ENCODE peak calls at places on chromosome 7, in seven cellular contexts. X is A172, C is EL, P is fibroblast of villous mesenchyme, Y is endodermal cell, U is Kasumi-1, V is pancreas. R is an unnamed sample.

GRCh38 chr7:81684513-81685262 is 85.2 kb downstream of the HGF start:
- DNase-seq in X (peak; percentile 99), C (peak; percentile 100), P (peak; percentile 100), Y (no peak), U (peak; percentile 91), V (peak; percentile 41), R (peak; percentile 53)

GRCh38 chr7:92781117-92781720 is 55.2 kb downstream of the CDK6 start:
- DNase-seq in X (no peak), C (no peak), P (peak; percentile 37), Y (no peak), U (peak; percentile 37), V (no peak), R (no peak)

GRCh38 chr7:149599636-149600206 is 102.1 kb upstream of the ZNF746 start:
- DNase-seq in X (no peak), C (no peak), P (no peak), Y (no peak), U (no peak), V (no peak), R (no peak)

GRCh38 chr7:150446288-150446938 is 4.0 kb upstream of the GIMAP8 start:
- DNase-seq in X (peak; percentile 60), C (no peak), P (peak; percentile 12), Y (no peak), U (no peak), V (no peak), R (no peak)

GRCh38 chr7:23458044-23458443 is 12.2 kb downstream of the IGF2BP3 start:
- DNase-seq in X (no peak), C (peak; percentile 18), P (no peak), Y (no peak), U (no peak), V (no peak), R (peak; percentile 1)

GRCh38 chr7:150344299-150344698 is 2.9 kb upstream of the RARRES2 start:
- DNase-seq in X (no peak), C (no peak), P (no peak), Y (no peak), U (no peak), V (no peak), R (no peak)

GRCh38 chr7:47534322-47535032 is 47.4 kb downstream of the TNS3 start:
- DNase-seq in X (peak; percentile 96), C (no peak), P (no peak), Y (peak; percentile 56), U (no peak), V (no peak), R (peak; percentile 64)

GRCh38 chr7:74302745-74303221 is 13.6 kb downstream of the CLIP2 start:
- DNase-seq in X (peak; percentile 66), C (no peak), P (no peak), Y (no peak), U (no peak), V (no peak), R (no peak)

GRCh38 chr7:139557857-139558581 is 34.5 kb downstream of the CLEC2L start:
- DNase-seq in X (no peak), C (no peak), P (no peak), Y (peak; percentile 71), U (no peak), V (no peak), R (no peak)

GRCh38 chr7:1404881-1405548 is 54.3 kb downstream of the MICALL2 start:
- DNase-seq in X (no peak), C (no peak), P (no peak), Y (no peak), U (no peak), V (no peak), R (no peak)

GRCh38 chr7:92749327-92749730 is 87.0 kb downstream of the CDK6 start:
- DNase-seq in X (no peak), C (peak; percentile 45), P (peak; percentile 48), Y (no peak), U (no peak), V (no peak), R (no peak)

GRCh38 chr7:158908552-158908951 is 52.2 kb downstream of the DYNC2I1 start:
- DNase-seq in X (no peak), C (no peak), P (no peak), Y (no peak), U (no peak), V (no peak), R (peak; percentile 15)

GRCh38 chr7:98830972-98831548 is 38.8 kb downstream of the TMEM130 start:
- DNase-seq in X (no peak), C (no peak), P (no peak), Y (no peak), U (no peak), V (no peak), R (no peak)

GRCh38 chr7:134593530-134594392 is 44.9 kb downstream of the AKR1B15 start:
- DNase-seq in X (peak; percentile 93), C (peak; percentile 84), P (peak; percentile 97), Y (no peak), U (no peak), V (peak; percentile 24), R (peak; percentile 61)

GRCh38 chr7:151442776-151443496 is 3.0 kb upstream of the CRYGN start:
- DNase-seq in X (no peak), C (no peak), P (peak; percentile 94), Y (no peak), U (no peak), V (no peak), R (no peak)

GRCh38 chr7:40469481-40469880 is 334.7 kb downstream of the SUGCT start:
- DNase-seq in X (peak; percentile 63), C (peak; percentile 91), P (peak; percentile 84), Y (no peak), U (no peak), V (no peak), R (no peak)

GRCh38 chr7:94050046-94050445 is 45.9 kb upstream of the BET1 start:
- DNase-seq in X (no peak), C (no peak), P (no peak), Y (no peak), U (peak; percentile 86), V (no peak), R (no peak)

GRCh38 chr7:135501402-135501801 is 8.5 kb downstream of the CNOT4 start:
- DNase-seq in X (no peak), C (peak; percentile 35), P (no peak), Y (no peak), U (no peak), V (no peak), R (no peak)

GRCh38 chr7:83655951-83656556 is 7.1 kb upstream of the SEMA3E start:
- DNase-seq in X (peak; percentile 51), C (peak; percentile 37), P (peak; percentile 53), Y (peak; percentile 80), U (peak; percentile 53), V (no peak), R (no peak)

GRCh38 chr7:98133181-98133580 is 26.5 kb downstream of the LMTK2 start:
- DNase-seq in X (peak; percentile 62), C (peak; percentile 18), P (peak; percentile 44), Y (no peak), U (peak; percentile 77), V (no peak), R (no peak)

GRCh38 chr7:151575471-151575870 is 55.8 kb upstream of the RHEB start:
- DNase-seq in X (no peak), C (no peak), P (no peak), Y (no peak), U (no peak), V (no peak), R (no peak)

GRCh38 chr7:77327067-77327931 is 88.8 kb downstream of the GSAP start:
- DNase-seq in X (no peak), C (peak; percentile 87), P (peak; percentile 94), Y (no peak), U (peak; percentile 93), V (no peak), R (peak; percentile 61)

GRCh38 chr7:123043642-123044041 is 48.1 kb upstream of the TAS2R16 start:
- DNase-seq in X (no peak), C (no peak), P (no peak), Y (no peak), U (no peak), V (no peak), R (no peak)

GRCh38 chr7:100476903-100477870 is 1.8 kb downstream of the TSC22D4 start:
- DNase-seq in X (no peak), C (peak; percentile 31), P (no peak), Y (peak; percentile 81), U (no peak), V (no peak), R (no peak)

GRCh38 chr7:40885503-40885902 is 750.7 kb downstream of the SUGCT start:
- DNase-seq in X (peak; percentile 73), C (peak; percentile 39), P (no peak), Y (no peak), U (no peak), V (no peak), R (no peak)

GRCh38 chr7:1130021-1130990 is 29.7 kb downstream of the ZFAND2A start:
- DNase-seq in X (no peak), C (no peak), P (no peak), Y (no peak), U (no peak), V (no peak), R (no peak)

GRCh38 chr7:101880536-101881443 is 63.4 kb downstream of the CUX1 start:
- DNase-seq in X (peak; percentile 93), C (peak; percentile 31), P (peak; percentile 79), Y (no peak), U (no peak), V (peak; percentile 24), R (no peak)